ENCODE peak calls at places on chromosomes 16 and 17, in five cellular contexts. Y, O, V, I and R are unnamed samples.

GRCh38 chr16:17409894-17410293 is 60.9 kb downstream of the XYLT1 start:
- DNase-seq in Y (no peak), V (peak), I (no peak), O (no peak), R (no peak)

GRCh38 chr17:12320286-12320685 is 299.6 kb downstream of the MAP2K4 start:
- DNase-seq in O (no peak), I (no peak), Y (peak), V (no peak), R (no peak)

GRCh38 chr17:74678541-74678940 is 34.2 kb downstream of the CD300LF start:
- DNase-seq in O (no peak), I (no peak), V (no peak), Y (no peak), R (no peak)

GRCh38 chr17:66944365-66945203 is 19.9 kb upstream of the CACNG4 start:
- DNase-seq in V (no peak), O (no peak), I (no peak), Y (no peak), R (no peak)

GRCh38 chr16:15643453-15644305 is 725 bp upstream of the MARF1 start:
- DNase-seq in Y (peak), O (no peak), I (peak), V (peak), R (peak)

GRCh38 chr17:77285594-77286390 is 145.0 kb downstream of the SEC14L1 start:
- DNase-seq in V (no peak), O (no peak), Y (peak), I (peak), R (peak)

GRCh38 chr16:87323727-87324410 is 6.7 kb upstream of the C16orf95 start:
- DNase-seq in Y (no peak), O (no peak), V (no peak), I (no peak), R (no peak)

GRCh38 chr17:41666336-41666680 is 22.4 kb upstream of the EIF1 start:
- DNase-seq in Y (peak), V (no peak), I (peak), O (no peak), R (peak)

GRCh38 chr16:69613283-69614154 is 47.8 kb downstream of the NFAT5 start:
- DNase-seq in O (no peak), I (no peak), V (no peak), Y (no peak), R (no peak)

GRCh38 chr16:75385507-75386152 is 47.7 kb downstream of the CFDP1 start:
- DNase-seq in O (no peak), I (peak), V (peak), Y (peak), R (peak)

GRCh38 chr16:85302018-85302847 is 190.0 kb upstream of the CIBAR2 start:
- DNase-seq in Y (no peak), I (no peak), O (no peak), V (no peak), R (no peak)